ENCODE peak calls at places on chromosomes 5 and 9, in four cellular contexts. One of them, this sample, is unnamed.

GRCh38 chr5:10581424-10581748 is 17.5 kb downstream of the ANKRD33B start:
- DNase-seq in A549: no peak
- DNase-seq in pancreas: no peak
- DNase-seq in heart left ventricle: no peak
- DNase-seq in this sample: no peak

GRCh38 chr5:140339636-140340035 is 6.8 kb downstream of the HBEGF start:
- DNase-seq in A549: no peak
- DNase-seq in pancreas: no peak
- DNase-seq in heart left ventricle: no peak
- DNase-seq in this sample: no peak

GRCh38 chr9:111094433-111095421 is 56.5 kb upstream of the LPAR1 start:
- DNase-seq in A549: peak; percentile 47
- DNase-seq in pancreas: no peak
- DNase-seq in heart left ventricle: peak; percentile 16
- DNase-seq in this sample: peak; percentile 74

GRCh38 chr9:16653491-16654407 is 216.7 kb downstream of the BNC2 start:
- DNase-seq in A549: no peak
- DNase-seq in pancreas: no peak
- DNase-seq in heart left ventricle: no peak
- DNase-seq in this sample: peak; percentile 62

GRCh38 chr9:38414040-38414723 is 10.1 kb downstream of the IGFBPL1 start:
- DNase-seq in A549: no peak
- DNase-seq in pancreas: no peak
- DNase-seq in heart left ventricle: no peak
- DNase-seq in this sample: no peak

GRCh38 chr9:132708769-132709168 is 38.5 kb downstream of the GTF3C4 start:
- DNase-seq in A549: no peak
- DNase-seq in pancreas: no peak
- DNase-seq in heart left ventricle: no peak
- DNase-seq in this sample: no peak

GRCh38 chr9:113302792-113303418 is at the start of gene RNF183:
- DNase-seq in A549: no peak
- DNase-seq in pancreas: no peak
- DNase-seq in heart left ventricle: no peak
- DNase-seq in this sample: no peak

GRCh38 chr5:128349044-128349629 is 188.9 kb downstream of the FBN2 start:
- DNase-seq in A549: peak; percentile 51
- DNase-seq in pancreas: no peak
- DNase-seq in heart left ventricle: peak; percentile 15
- DNase-seq in this sample: no peak

GRCh38 chr5:151213803-151214613 is 9.9 kb downstream of the CCDC69 start:
- DNase-seq in A549: no peak
- DNase-seq in pancreas: no peak
- DNase-seq in heart left ventricle: peak; percentile 87
- DNase-seq in this sample: peak; percentile 94

GRCh38 chr5:38831909-38832308 is 13.9 kb upstream of the OSMR start:
- DNase-seq in A549: peak; percentile 66
- DNase-seq in pancreas: no peak
- DNase-seq in heart left ventricle: no peak
- DNase-seq in this sample: no peak

GRCh38 chr9:32881948-32882347 is 98.6 kb downstream of the TMEM215 start:
- DNase-seq in A549: no peak
- DNase-seq in pancreas: no peak
- DNase-seq in heart left ventricle: no peak
- DNase-seq in this sample: no peak

GRCh38 chr5:89756955-89757354 is 652.6 kb downstream of the CETN3 start:
- DNase-seq in A549: no peak
- DNase-seq in pancreas: no peak
- DNase-seq in heart left ventricle: no peak
- DNase-seq in this sample: peak; percentile 53

GRCh38 chr9:38000332-38000731 is 68.7 kb downstream of the SHB start:
- DNase-seq in A549: no peak
- DNase-seq in pancreas: no peak
- DNase-seq in heart left ventricle: no peak
- DNase-seq in this sample: no peak

GRCh38 chr9:83999141-83999918 is 18.7 kb downstream of the RMI1 start:
- DNase-seq in A549: no peak
- DNase-seq in pancreas: no peak
- DNase-seq in heart left ventricle: no peak
- DNase-seq in this sample: no peak

GRCh38 chr9:88776717-88777497 is 214.4 kb upstream of the S1PR3 start:
- DNase-seq in A549: peak; percentile 85
- DNase-seq in pancreas: no peak
- DNase-seq in heart left ventricle: no peak
- DNase-seq in this sample: no peak

GRCh38 chr5:88674262-88675158 is 208.5 kb downstream of the MEF2C start:
- DNase-seq in A549: no peak
- DNase-seq in pancreas: no peak
- DNase-seq in heart left ventricle: no peak
- DNase-seq in this sample: no peak

GRCh38 chr5:144183254-144183889 is 12.7 kb downstream of the KCTD16 start:
- DNase-seq in A549: peak; percentile 54
- DNase-seq in pancreas: no peak
- DNase-seq in heart left ventricle: no peak
- DNase-seq in this sample: no peak

GRCh38 chr5:98333921-98334320 is 439.5 kb upstream of the RGMB start:
- DNase-seq in A549: no peak
- DNase-seq in pancreas: no peak
- DNase-seq in heart left ventricle: no peak
- DNase-seq in this sample: no peak

GRCh38 chr5:101103874-101104273 is 200.8 kb upstream of the ST8SIA4 start:
- DNase-seq in A549: peak; percentile 93
- DNase-seq in pancreas: no peak
- DNase-seq in heart left ventricle: no peak
- DNase-seq in this sample: no peak

GRCh38 chr9:21974542-21975409 is 19.4 kb downstream of the CDKN2A start:
- DNase-seq in A549: no peak
- DNase-seq in pancreas: peak; percentile 53
- DNase-seq in heart left ventricle: no peak
- DNase-seq in this sample: no peak

GRCh38 chr5:14945021-14945420 is 73.4 kb upstream of the ANKH start:
- DNase-seq in A549: peak; percentile 76
- DNase-seq in pancreas: no peak
- DNase-seq in heart left ventricle: no peak
- DNase-seq in this sample: no peak

GRCh38 chr5:43981556-43981955 is 378.6 kb downstream of the NNT start:
- DNase-seq in A549: no peak
- DNase-seq in pancreas: no peak
- DNase-seq in heart left ventricle: no peak
- DNase-seq in this sample: no peak

GRCh38 chr9:130448035-130448624 is 3.4 kb downstream of the ASS1 start:
- DNase-seq in A549: no peak
- DNase-seq in pancreas: peak; percentile 8
- DNase-seq in heart left ventricle: no peak
- DNase-seq in this sample: no peak

GRCh38 chr9:111099199-111100005 is 61.1 kb upstream of the LPAR1 start:
- DNase-seq in A549: no peak
- DNase-seq in pancreas: no peak
- DNase-seq in heart left ventricle: no peak
- DNase-seq in this sample: no peak

GRCh38 chr5:132647473-132647872 is 10.5 kb upstream of the IL13 start:
- DNase-seq in A549: no peak
- DNase-seq in pancreas: no peak
- DNase-seq in heart left ventricle: no peak
- DNase-seq in this sample: no peak

GRCh38 chr9:129509508-129509907 is 111.4 kb downstream of the C9orf50 start:
- DNase-seq in A549: peak; percentile 60
- DNase-seq in pancreas: no peak
- DNase-seq in heart left ventricle: no peak
- DNase-seq in this sample: no peak

GRCh38 chr5:177426566-177427210 is at the start of gene GRK6:
- DNase-seq in A549: no peak
- DNase-seq in pancreas: peak; percentile 71
- DNase-seq in heart left ventricle: peak; percentile 55
- DNase-seq in this sample: no peak

GRCh38 chr5:37751227-37751626 is 88.6 kb downstream of the GDNF start:
- DNase-seq in A549: no peak
- DNase-seq in pancreas: no peak
- DNase-seq in heart left ventricle: no peak
- DNase-seq in this sample: no peak

GRCh38 chr9:128190516-128191405 is 611 bp downstream of the CIZ1 start:
- DNase-seq in A549: no peak
- DNase-seq in pancreas: no peak
- DNase-seq in heart left ventricle: no peak
- DNase-seq in this sample: no peak

GRCh38 chr9:128191406-128192046 is at the start of gene CIZ1:
- DNase-seq in A549: peak; percentile 85
- DNase-seq in pancreas: peak; percentile 84
- DNase-seq in heart left ventricle: peak; percentile 83
- DNase-seq in this sample: peak; percentile 80

GRCh38 chr9:128190013-128190412 is 1.4 kb downstream of the CIZ1 start:
- DNase-seq in A549: no peak
- DNase-seq in pancreas: no peak
- DNase-seq in heart left ventricle: no peak
- DNase-seq in this sample: no peak

GRCh38 chr9:128193469-128194096 is 2.2 kb upstream of the CIZ1 start:
- DNase-seq in A549: no peak
- DNase-seq in pancreas: no peak
- DNase-seq in heart left ventricle: no peak
- DNase-seq in this sample: no peak

DNA sequence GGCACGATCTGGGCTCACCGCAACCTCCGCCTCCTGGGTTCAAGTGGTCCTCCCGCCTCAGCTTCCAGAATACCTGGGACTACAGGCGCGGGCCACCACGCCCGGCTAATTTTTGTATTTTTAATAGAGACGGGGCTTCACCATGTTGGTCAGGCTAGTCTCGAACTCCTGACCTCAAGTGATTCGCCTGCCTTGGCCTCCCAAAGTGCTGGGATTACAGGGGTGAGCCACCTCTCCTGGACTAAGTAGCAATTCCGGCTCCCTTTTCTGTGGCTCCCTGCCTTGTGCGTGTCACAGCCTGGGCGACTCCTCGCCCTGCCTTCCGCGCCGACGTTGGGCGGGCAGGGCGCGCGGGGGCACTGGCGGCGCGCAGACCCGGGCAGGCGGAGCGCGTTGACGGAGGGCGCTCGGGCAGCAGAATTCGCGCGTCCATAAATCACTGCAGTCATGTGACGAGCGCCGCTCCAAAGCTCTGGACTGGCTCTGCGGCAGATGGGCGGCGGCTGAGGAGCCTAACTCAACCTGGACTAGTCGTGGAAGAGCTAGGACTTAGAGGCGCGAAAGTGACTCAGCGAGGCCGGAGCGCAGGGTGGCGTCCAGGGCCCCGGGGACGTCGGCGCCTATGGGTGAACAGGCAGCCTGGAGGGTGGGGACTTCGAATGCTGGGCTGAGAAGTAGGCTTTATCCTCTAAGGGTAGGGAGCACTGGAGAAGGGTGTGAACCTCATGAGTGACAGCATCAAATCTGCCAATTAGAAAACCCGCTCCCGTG is 1.4 kb upstream of the CIZ1 start:
- DNase-seq in A549: peak; percentile 97
- DNase-seq in pancreas: peak; percentile 69
- DNase-seq in heart left ventricle: peak; percentile 81
- DNase-seq in this sample: peak; percentile 86
- TF ChIP-seq CTCF in A549: peak; percentile 26
- TF ChIP-seq CTCF in pancreas: no peak
- TF ChIP-seq CTCF in heart left ventricle: no peak
- TF ChIP-seq CTCF in this sample: peak; percentile 71

GRCh38 chr9:92610470-92611420 is 59.2 kb downstream of the IPPK start:
- DNase-seq in A549: no peak
- DNase-seq in pancreas: no peak
- DNase-seq in heart left ventricle: peak; percentile 80
- DNase-seq in this sample: no peak
- H3K27ac ChIP-seq in A549: peak overlapping the region; percentile 30
- H3K27ac ChIP-seq in pancreas: no peak overlapping the region
- H3K27ac ChIP-seq in heart left ventricle: peak overlapping the region; percentile 86
- H3K27ac ChIP-seq in this sample: peak overlapping the region; percentile 73

DNA sequence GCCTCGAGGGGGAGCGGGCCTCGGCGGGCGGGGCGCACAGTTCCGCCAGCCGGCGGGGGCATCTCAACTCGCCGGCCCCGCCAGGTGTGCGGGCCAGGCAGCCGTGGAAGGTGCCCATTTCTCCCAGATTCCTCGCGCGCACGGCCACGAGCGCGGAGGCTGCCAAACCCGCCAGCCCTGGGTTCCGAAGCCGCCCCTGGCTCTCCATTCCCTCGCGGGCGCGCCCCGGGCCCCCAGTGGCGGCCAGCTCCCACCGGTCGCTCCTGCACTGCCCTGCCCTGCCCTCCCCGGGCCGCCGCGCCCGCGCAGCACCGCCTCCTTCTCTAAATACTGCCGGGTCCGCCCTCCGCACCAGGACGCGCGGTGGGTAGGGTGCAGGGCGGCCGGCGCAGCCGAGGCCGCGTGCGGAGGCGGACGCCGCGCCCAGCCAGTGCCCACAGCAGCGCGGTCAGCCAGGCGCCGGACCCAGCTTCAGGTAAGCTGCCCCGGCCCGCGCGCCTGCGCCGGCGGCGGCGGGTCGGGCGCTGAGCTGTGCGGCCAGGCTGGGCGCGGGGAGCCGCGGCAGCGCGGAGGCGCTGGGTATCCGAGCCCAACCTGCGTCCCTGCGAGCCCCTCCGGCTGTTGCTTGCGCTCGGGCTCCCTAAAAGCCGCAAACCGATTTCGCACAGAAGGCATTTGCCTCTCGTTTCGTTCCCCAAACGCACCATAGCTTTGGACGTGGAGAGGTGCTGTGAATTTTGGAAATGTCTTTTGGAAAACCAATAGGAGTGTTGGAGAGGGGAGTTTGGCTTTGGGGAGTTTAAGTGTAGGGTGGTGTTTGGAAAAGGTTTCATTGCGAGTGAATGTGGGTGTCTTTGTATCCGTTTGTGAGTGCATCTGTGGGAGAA is at the start of gene TMEM171:
- DNase-seq in A549: peak; percentile 36
- DNase-seq in pancreas: peak; percentile 64
- DNase-seq in heart left ventricle: no peak
- DNase-seq in this sample: no peak
- H3K4me3 ChIP-seq in A549: peak within 1 kb of the TSS; percentile 45
- H3K4me3 ChIP-seq in pancreas: peak within 1 kb of the TSS; percentile 45
- H3K4me3 ChIP-seq in heart left ventricle: peak within 1 kb of the TSS; percentile 46
- H3K4me3 ChIP-seq in this sample: no peak within 1 kb of the TSS

DNA sequence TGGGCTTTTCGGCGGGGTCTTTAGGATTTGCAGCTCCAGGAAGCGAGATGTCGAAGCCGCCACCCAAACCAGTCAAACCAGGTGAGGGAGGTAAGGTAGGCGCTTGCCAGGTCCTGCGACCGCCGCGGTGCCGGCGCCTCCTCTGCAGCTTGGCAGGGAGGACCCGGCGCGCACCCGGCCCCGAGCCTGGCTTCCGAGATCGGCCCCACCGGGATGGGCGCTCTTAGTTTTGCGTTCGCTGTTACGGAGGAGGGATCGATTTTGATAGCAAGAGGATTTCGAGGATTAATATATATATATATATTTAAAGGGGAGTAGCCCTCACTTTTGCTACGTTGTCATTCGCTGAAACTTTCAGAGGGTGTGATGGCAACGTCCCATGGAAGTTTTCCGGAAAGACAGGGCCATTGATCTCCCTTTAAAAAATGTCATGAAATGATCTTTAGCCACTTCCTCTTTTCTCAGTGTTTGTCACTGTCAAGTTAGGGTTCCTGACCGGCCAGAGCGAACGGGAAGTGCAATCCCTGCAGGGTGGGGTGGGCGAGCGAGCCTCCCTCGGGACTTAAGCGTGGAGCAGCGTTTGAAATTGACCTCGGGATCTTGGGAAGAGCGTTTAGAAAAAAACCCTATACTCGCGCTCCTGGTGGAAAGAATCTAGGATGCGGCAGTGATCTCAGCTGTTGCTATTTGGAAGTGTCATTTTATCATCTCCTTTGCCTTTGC is 493 bp downstream of the OSTF1 start:
- DNase-seq in A549: peak; percentile 54
- DNase-seq in pancreas: peak; percentile 81
- DNase-seq in heart left ventricle: peak; percentile 67
- DNase-seq in this sample: peak; percentile 79
- TF ChIP-seq CTCF in A549: no peak
- TF ChIP-seq CTCF in pancreas: no peak
- TF ChIP-seq CTCF in heart left ventricle: peak; percentile 26
- TF ChIP-seq CTCF in this sample: peak; percentile 40